ENCODE peak calls at places on chromosomes 7 and 10, in four cellular contexts. J is neuronal stem cell, M is fibroblast of lung, X is astrocyte. I is an unnamed sample.

GRCh38 chr7:129783097-129783919 is 169.5 kb downstream of the UBE2H start:
- DNase-seq in M (no peak), J (peak; percentile 21), X (no peak), I (no peak)

GRCh38 chr7:131035088-131035770 is 292.4 kb upstream of the MKLN1 start:
- DNase-seq in X (no peak), M (no peak), J (no peak), I (no peak)

GRCh38 chr7:106061301-106061979 is 50.7 kb downstream of the SYPL1 start:
- DNase-seq in M (no peak), X (no peak), J (no peak), I (no peak)

GRCh38 chr7:123639646-123640045 is 16.0 kb upstream of the LMOD2 start:
- DNase-seq in X (no peak), M (no peak), J (no peak), I (no peak)

GRCh38 chr10:67115972-67116371 is 190.1 kb downstream of the LRRTM3 start:
- DNase-seq in M (peak; percentile 4), X (peak; percentile 34), J (no peak), I (no peak)

GRCh38 chr10:131842351-131843088 is 58.3 kb upstream of the PPP2R2D start:
- DNase-seq in M (no peak), J (no peak), X (no peak), I (no peak)

GRCh38 chr10:35127289-35127891 is 744 bp downstream of the CREM start:
- DNase-seq in X (peak; percentile 51), M (peak; percentile 69), J (peak; percentile 62), I (no peak)

GRCh38 chr7:157907998-157908782 is 571.4 kb downstream of the DNAJB6 start:
- DNase-seq in X (no peak), J (no peak), M (no peak), I (no peak)

GRCh38 chr7:35725280-35725680 is 30.3 kb upstream of the HERPUD2 start:
- DNase-seq in J (no peak), M (no peak), X (no peak), I (no peak)

GRCh38 chr10:50625663-50626062 is 1.9 kb upstream of the SGMS1 start:
- DNase-seq in M (peak; percentile 23), J (peak; percentile 3), X (no peak), I (no peak)

GRCh38 chr10:132293416-132294195 is 14.1 kb downstream of the STK32C start:
- DNase-seq in M (no peak), J (no peak), X (no peak), I (no peak)

GRCh38 chr10:79024296-79024695 is 44.5 kb upstream of the ZMIZ1 start:
- DNase-seq in J (no peak), M (no peak), X (no peak), I (no peak)

GRCh38 chr10:282294-283139 is 147.3 kb downstream of the ZMYND11 start:
- DNase-seq in M (no peak), J (no peak), X (peak; percentile 61), I (no peak)

GRCh38 chr7:31373337-31374289 is 33.1 kb upstream of the NEUROD6 start:
- DNase-seq in X (peak; percentile 29), M (peak; percentile 48), J (peak; percentile 63), I (no peak)

GRCh38 chr7:159144756-159145543 is at the start of gene VIPR2:
- DNase-seq in X (no peak), J (peak; percentile 17), M (no peak), I (peak; percentile 55)

GRCh38 chr7:16739863-16740622 is 13.5 kb upstream of the TSPAN13 start:
- DNase-seq in X (peak; percentile 99), J (no peak), M (peak; percentile 97), I (no peak)

GRCh38 chr10:132700168-132701098 is 85.5 kb downstream of the NKX6-2 start:
- DNase-seq in X (peak; percentile 33), M (peak; percentile 65), J (no peak), I (no peak)

GRCh38 chr7:142714375-142714774 is 34.9 kb upstream of the PRSS1 start:
- DNase-seq in X (no peak), J (no peak), M (no peak), I (no peak)

GRCh38 chr10:126392068-126392467 is 3.8 kb upstream of the ADAM12 start:
- DNase-seq in J (no peak), M (no peak), X (no peak), I (no peak)

GRCh38 chr10:104054430-104054829 is 31.2 kb downstream of the COL17A1 start:
- DNase-seq in X (peak; percentile 73), J (no peak), M (no peak), I (no peak)

GRCh38 chr7:150927954-150928340 is 50.2 kb downstream of the KCNH2 start:
- DNase-seq in J (no peak), M (peak; percentile 11), X (no peak), I (no peak)

GRCh38 chr7:108079291-108080057 is 50.7 kb downstream of the LAMB4 start:
- DNase-seq in J (no peak), X (peak; percentile 93), M (peak; percentile 97), I (no peak)

GRCh38 chr10:25017661-25018060 is 1.2 kb downstream of the THNSL1 start:
- DNase-seq in J (no peak), X (no peak), M (no peak), I (no peak)

GRCh38 chr7:69825031-69825681 is 226.9 kb downstream of the AUTS2 start:
- DNase-seq in X (no peak), M (no peak), J (no peak), I (no peak)

GRCh38 chr10:131964298-131964697 is 17.4 kb downstream of the BNIP3 start:
- DNase-seq in J (no peak), X (no peak), M (no peak), I (no peak)

GRCh38 chr10:22477365-22478287 is 132.3 kb downstream of the SPAG6 start:
- DNase-seq in X (no peak), M (no peak), J (peak; percentile 57), I (peak; percentile 81)

GRCh38 chr10:6995846-6996245 is 415.0 kb downstream of the SFMBT2 start:
- DNase-seq in X (peak; percentile 7), J (no peak), M (peak; percentile 21), I (no peak)

GRCh38 chr10:97336942-97337719 is 2.6 kb upstream of the FRAT2 start:
- DNase-seq in X (no peak), M (no peak), J (peak; percentile 57), I (no peak)

GRCh38 chr10:3080608-3081007 is 13.3 kb downstream of the PFKP start:
- DNase-seq in J (no peak), M (peak; percentile 46), X (no peak), I (no peak)

GRCh38 chr10:21003240-21003822 is 106.2 kb upstream of the NEBL start:
- DNase-seq in X (no peak), J (no peak), M (no peak), I (no peak)

GRCh38 chr10:112804036-112804435 is 146.0 kb upstream of the TCF7L2 start:
- DNase-seq in X (no peak), M (no peak), J (no peak), I (no peak)

GRCh38 chr10:27072436-27073114 is 27.7 kb downstream of the ANKRD26 start:
- DNase-seq in M (no peak), J (no peak), X (no peak), I (no peak)
- H3K4me3 ChIP-seq in M (no peak overlapping the region), J (no peak overlapping the region), X (no peak overlapping the region), I (no peak overlapping the region)

GRCh38 chr7:1093916-1094508 is 6.1 kb downstream of the GPER1 start:
- DNase-seq in J (no peak), X (no peak), M (no peak), I (no peak)
- H3K4me1 ChIP-seq in J (no peaks in the 10 kb centered on the region), X (peaks cover 20% of the 10 kb centered on the region), M (no peaks in the 10 kb centered on the region), I (peaks cover 18% of the 10 kb centered on the region)

GRCh38 chr7:42254217-42254616 is 17.2 kb upstream of the GLI3 start:
- DNase-seq in M (peak; percentile 72), X (no peak), J (no peak), I (no peak)
- H3K4me3 ChIP-seq in M (no peak overlapping the region), X (no peak overlapping the region), J (no peak overlapping the region), I (no peak overlapping the region)

GRCh38 chr7:149870701-149871483 is 2.9 kb upstream of the ATP6V0E2 start:
- DNase-seq in X (no peak), J (no peak), M (no peak), I (no peak)
- H3K4me1 ChIP-seq in X (peaks cover 10% of the 10 kb centered on the region), J (peaks cover 7% of the 10 kb centered on the region), M (peaks cover 2% of the 10 kb centered on the region), I (peaks cover 20% of the 10 kb centered on the region)

DNA sequence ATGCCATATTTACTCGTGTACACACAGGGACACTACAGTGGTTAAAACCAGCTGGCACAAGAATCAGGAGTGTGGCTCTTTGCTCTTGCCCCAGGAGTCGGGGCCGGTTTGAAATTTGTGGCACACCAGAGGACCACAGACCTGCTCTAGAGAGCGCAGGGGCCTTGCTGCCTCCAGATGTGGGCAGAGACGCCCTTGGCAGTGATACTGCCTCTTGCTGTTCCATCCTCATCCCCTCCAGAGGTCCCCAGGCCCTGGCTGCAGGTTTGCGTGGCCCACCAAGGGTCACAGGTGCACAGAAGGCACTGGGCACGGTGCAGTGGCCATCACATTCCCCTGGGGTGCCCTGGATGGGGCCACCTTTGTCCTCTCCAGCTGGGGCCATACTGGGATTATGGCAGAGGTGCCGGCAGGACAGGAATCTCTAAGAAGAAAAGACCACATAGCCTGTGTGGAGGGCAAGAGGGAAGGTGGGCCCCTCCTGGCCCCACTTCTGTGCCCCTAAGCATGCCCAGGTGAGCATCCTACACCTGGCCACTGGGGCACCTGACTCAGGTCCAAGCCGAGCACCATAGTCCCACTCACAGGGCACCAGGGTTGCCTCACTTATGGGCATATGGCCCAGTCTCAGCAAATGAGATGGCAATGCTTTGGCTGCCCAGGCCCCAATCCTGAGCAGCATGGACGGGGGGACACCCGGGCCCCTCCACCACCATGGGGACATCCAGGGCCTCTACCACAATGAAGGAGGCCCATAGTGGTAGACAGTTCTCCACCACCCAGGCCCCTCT is 45.6 kb downstream of the FOXL3 start:
- DNase-seq in J (no peak), M (no peak), X (no peak), I (no peak)
- H3K4me3 ChIP-seq in J (no peak overlapping the region), M (no peak overlapping the region), X (no peak overlapping the region), I (no peak overlapping the region)

GRCh38 chr7:101626069-101626671 is 2.9 kb downstream of the MYL10 start:
- DNase-seq in X (no peak), J (no peak), M (no peak), I (no peak)
- H3K4me1 ChIP-seq in X (peaks cover 25% of the 10 kb centered on the region), J (peaks cover 16% of the 10 kb centered on the region), M (no peaks in the 10 kb centered on the region), I (no peaks in the 10 kb centered on the region)

DNA sequence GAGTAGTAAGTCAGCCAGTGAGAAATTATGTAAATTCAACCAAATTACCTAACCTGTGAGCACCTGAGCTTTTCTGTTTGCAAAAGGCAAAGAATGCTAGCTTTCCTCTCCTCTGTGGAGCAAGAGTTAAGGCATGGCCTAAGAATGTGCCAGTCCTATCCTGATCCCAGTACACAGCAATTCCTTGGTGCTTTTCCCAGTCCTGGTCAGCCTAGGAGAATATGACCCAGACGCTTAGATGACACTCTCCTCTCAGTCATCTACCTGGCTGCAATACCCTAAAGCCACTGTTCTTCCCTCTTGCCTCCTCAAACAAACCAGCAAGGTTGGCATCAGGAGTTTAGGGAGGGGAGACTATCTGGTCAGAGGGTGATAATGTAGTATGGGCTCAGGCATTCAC is 4.1 kb downstream of the PDLIM1 start:
- DNase-seq in X (no peak), J (no peak), M (no peak), I (no peak)
- H3K4me3 ChIP-seq in X (no peak overlapping the region), J (no peak overlapping the region), M (no peak overlapping the region), I (no peak overlapping the region)

GRCh38 chr10:92052088-92052487 is 128.5 kb downstream of the BTAF1 start:
- DNase-seq in M (no peak), J (no peak), X (no peak), I (no peak)

GRCh38 chr10:92054807-92055206 is 131.2 kb downstream of the BTAF1 start:
- DNase-seq in J (no peak), M (no peak), X (no peak), I (no peak)

GRCh38 chr10:92047215-92047614 is 123.6 kb downstream of the BTAF1 start:
- DNase-seq in X (no peak), M (no peak), J (no peak), I (no peak)

GRCh38 chr10:92052741-92053140 is 129.2 kb downstream of the BTAF1 start:
- DNase-seq in M (no peak), X (no peak), J (no peak), I (no peak)
- H3K4me1 ChIP-seq in M (no peaks in the 10 kb centered on the region), X (no peaks in the 10 kb centered on the region), J (peaks cover 5% of the 10 kb centered on the region), I (no peaks in the 10 kb centered on the region)

I was measured in vagina.